ENCODE peak calls at places on chromosomes 7 and 10, in nine cellular contexts. M, G, A, Y, N, V, D, B and Z are unnamed samples.
A peak's percentile ranks its signal among the peaks of the same experiment; 100 is the strongest.

GRCh38 chr10:45470098-45471012 is 96.3 kb downstream of the ALOX5 start:
- DNase-seq in M (peak; percentile 43), G (peak; percentile 87), A (peak; percentile 62), Y (peak; percentile 48), N (peak; percentile 53), V (peak; percentile 43), D (peak; percentile 4), B (peak; percentile 70), Z (peak; percentile 57)

GRCh38 chr7:20241491-20242261 is 24.5 kb upstream of the MACC1 start:
- DNase-seq in M (no peak), G (peak; percentile 68), A (peak; percentile 85), Y (peak; percentile 99), N (no peak), V (peak; percentile 71), D (peak; percentile 99), B (no peak), Z (no peak)

GRCh38 chr10:114470956-114471905 is 66.9 kb upstream of the AFAP1L2 start:
- DNase-seq in M (peak; percentile 67), G (peak; percentile 77), A (peak; percentile 83), Y (peak; percentile 83), N (peak; percentile 60), V (peak; percentile 77), D (peak; percentile 69), B (peak; percentile 66), Z (peak; percentile 74)

GRCh38 chr7:150941983-150942590 is 36.0 kb downstream of the KCNH2 start:
- DNase-seq in M (no peak), G (no peak), A (peak; percentile 32), Y (no peak), N (no peak), V (no peak), D (no peak), B (peak; percentile 44), Z (peak; percentile 34)

GRCh38 chr10:116216676-116217075 is 56.3 kb downstream of the GFRA1 start:
- DNase-seq in M (no peak), G (no peak), A (no peak), Y (no peak), N (no peak), V (no peak), D (no peak), B (no peak), Z (no peak)

GRCh38 chr7:96331233-96331632 is 9.3 kb upstream of the SLC25A13 start:
- DNase-seq in M (no peak), G (no peak), A (no peak), Y (no peak), N (no peak), V (no peak), D (no peak), B (no peak), Z (no peak)

GRCh38 chr10:44287408-44287807 is 97.5 kb downstream of the CXCL12 start:
- DNase-seq in M (no peak), G (no peak), A (no peak), Y (no peak), N (no peak), V (no peak), D (no peak), B (no peak), Z (no peak)

GRCh38 chr7:55449205-55449991 is 84.3 kb downstream of the LANCL2 start:
- DNase-seq in M (no peak), G (no peak), A (no peak), Y (no peak), N (no peak), V (no peak), D (no peak), B (no peak), Z (no peak)

GRCh38 chr10:117763528-117763927 is 221.0 kb downstream of the EMX2 start:
- DNase-seq in M (no peak), G (no peak), A (no peak), Y (no peak), N (no peak), V (no peak), D (no peak), B (no peak), Z (no peak)

GRCh38 chr10:103820101-103821062 is 35.0 kb downstream of the SH3PXD2A start:
- DNase-seq in M (peak; percentile 54), G (peak; percentile 60), A (no peak), Y (peak; percentile 83), N (peak; percentile 50), V (peak; percentile 65), D (peak; percentile 56), B (no peak), Z (no peak)

GRCh38 chr10:8061274-8062211 is 7.1 kb downstream of the GATA3 start:
- DNase-seq in M (peak; percentile 54), G (no peak), A (peak; percentile 37), Y (no peak), N (no peak), V (no peak), D (no peak), B (peak; percentile 72), Z (no peak)

GRCh38 chr7:76201732-76202665 is at the start of gene SRRM3:
- DNase-seq in M (peak; percentile 78), G (peak; percentile 72), A (peak; percentile 81), Y (peak; percentile 68), N (peak; percentile 81), V (peak; percentile 74), D (peak; percentile 73), B (peak; percentile 81), Z (peak; percentile 93)

GRCh38 chr7:82715344-82715743 is 271.8 kb upstream of the CACNA2D1 start:
- DNase-seq in M (no peak), G (no peak), A (peak; percentile 68), Y (no peak), N (no peak), V (no peak), D (no peak), B (no peak), Z (no peak)

GRCh38 chr10:116110736-116111135 is 162.3 kb downstream of the GFRA1 start:
- DNase-seq in M (no peak), G (no peak), A (no peak), Y (no peak), N (no peak), V (no peak), D (no peak), B (no peak), Z (no peak)

DNA sequence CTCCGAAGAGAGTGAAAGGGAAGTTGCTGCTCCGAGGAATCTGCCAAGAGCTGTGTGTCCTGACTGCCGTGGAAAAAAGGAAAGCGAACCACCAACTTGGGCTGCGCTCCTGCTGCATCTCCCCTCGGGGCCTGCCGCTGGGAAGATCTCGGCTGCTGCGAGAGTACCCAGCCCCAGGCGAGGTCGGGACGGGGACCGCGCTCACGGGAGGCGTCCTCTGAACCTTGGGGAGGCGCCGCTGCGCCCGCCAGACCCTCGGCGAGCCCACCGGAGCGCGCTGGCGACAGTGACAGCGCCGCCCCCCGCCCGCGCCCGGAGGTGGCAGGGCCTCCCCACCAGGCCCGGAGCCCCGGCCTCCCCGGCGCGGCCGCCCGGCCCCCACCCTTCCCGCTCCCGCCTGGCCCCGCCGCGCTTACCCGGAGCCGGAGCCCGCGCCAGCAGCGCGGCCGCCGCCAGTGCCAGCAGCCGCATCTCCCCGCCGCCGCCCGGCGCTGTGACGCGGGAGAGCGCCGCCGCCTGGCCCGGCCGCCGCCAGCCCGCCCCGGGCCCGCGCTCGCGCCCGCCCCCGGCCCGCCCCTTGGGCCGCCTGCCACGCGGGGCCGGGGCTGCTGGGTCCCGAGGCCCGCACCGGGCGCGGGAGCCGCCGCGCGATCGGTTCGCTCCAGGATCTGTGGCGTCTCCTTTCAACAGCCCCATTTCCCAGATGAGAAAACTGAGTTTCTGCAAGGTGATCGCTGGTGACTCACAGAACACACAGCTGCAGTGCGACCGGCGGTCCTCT is at the start of gene VSTM4:
- DNase-seq in M (peak; percentile 50), G (peak; percentile 59), A (no peak), Y (peak; percentile 61), N (peak; percentile 48), V (peak; percentile 32), D (peak; percentile 60), B (no peak), Z (peak; percentile 71)
- TF ChIP-seq CTCF in M (no peak), G (no peak), A (no peak), Y (no peak), N (peak; percentile 9), V (no peak), D (no peak), B (no peak), Z (no peak)

DNA sequence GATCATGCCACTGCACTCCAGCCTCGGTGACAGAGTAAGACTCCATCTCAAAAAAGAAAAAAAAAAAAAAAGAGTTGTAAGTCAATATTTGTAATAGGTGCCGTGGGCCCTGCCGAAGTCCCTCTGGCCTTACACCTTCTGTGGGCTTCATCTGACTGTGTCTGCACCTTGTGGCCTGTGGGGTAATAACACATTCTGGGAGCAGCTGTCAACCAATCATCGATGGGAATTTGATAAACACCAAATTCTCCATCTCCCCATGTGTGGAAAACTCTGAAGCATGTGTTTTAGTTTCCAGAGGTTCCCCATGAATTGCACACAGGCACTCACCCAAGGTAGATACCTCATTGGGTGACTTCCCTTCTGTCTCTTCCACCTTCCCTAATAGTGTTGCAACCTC is 10.8 kb downstream of the ZNF394 start:
- DNase-seq in M (no peak), G (no peak), A (no peak), Y (no peak), N (no peak), V (no peak), D (no peak), B (no peak), Z (no peak)
- TF ChIP-seq CTCF in M (no peak), G (no peak), A (no peak), Y (no peak), N (no peak), V (no peak), D (no peak), B (no peak), Z (no peak)

GRCh38 chr7:134200970-134201369 is 73.8 kb downstream of the LRGUK start:
- DNase-seq in M (no peak), G (no peak), A (no peak), Y (no peak), N (no peak), V (no peak), D (no peak), B (no peak), Z (no peak)
- TF ChIP-seq CTCF in M (no peak), G (no peak), A (no peak), Y (no peak), N (no peak), V (no peak), D (no peak), B (no peak), Z (no peak)

GRCh38 chr7:89332026-89332425 is 536.5 kb upstream of the TEX47 start:
- DNase-seq in M (no peak), G (no peak), A (no peak), Y (no peak), N (no peak), V (no peak), D (peak; percentile 4), B (no peak), Z (no peak)

GRCh38 chr7:89339748-89340147 is 544.2 kb upstream of the TEX47 start:
- DNase-seq in M (no peak), G (no peak), A (no peak), Y (no peak), N (no peak), V (no peak), D (no peak), B (no peak), Z (no peak)

GRCh38 chr7:89335490-89335889 is 540.0 kb upstream of the TEX47 start:
- DNase-seq in M (no peak), G (no peak), A (no peak), Y (no peak), N (no peak), V (no peak), D (no peak), B (no peak), Z (no peak)

DNA sequence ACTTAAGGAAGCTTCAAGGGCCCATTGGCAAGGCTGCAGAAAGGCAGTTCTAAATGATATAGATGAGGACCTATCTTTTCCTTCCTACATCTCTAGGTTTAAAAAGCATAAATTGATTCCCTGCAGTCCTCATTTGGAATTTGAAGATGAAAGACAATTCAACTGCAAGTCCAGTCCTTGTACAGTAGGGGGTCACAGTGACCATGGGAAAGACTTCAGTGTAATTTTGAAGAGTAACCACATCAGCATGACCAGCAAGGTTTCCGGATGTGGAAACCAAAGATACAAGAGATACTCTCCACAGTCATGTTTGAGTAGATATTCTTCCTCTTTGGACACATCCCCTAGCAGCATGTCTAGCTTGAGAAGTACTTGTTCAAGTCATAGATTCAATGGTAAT is 539.2 kb upstream of the TEX47 start:
- DNase-seq in M (no peak), G (no peak), A (peak; percentile 15), Y (no peak), N (no peak), V (no peak), D (no peak), B (no peak), Z (no peak)
- TF ChIP-seq CTCF in M (no peak), G (no peak), A (no peak), Y (no peak), N (no peak), V (no peak), D (no peak), B (no peak), Z (no peak)